ENCODE peak calls at places on chromosomes 1 and 21, in ten cellular contexts. One of them, this sample, is unnamed.

GRCh38 chr1:225851810-225852209 is 30.4 kb downstream of the TMEM63A start:
- DNase-seq in NCI-H446: no peak
- DNase-seq in GM04503: no peak
- DNase-seq in M059J: no peak
- DNase-seq in T-helper 1 cell: no peak
- DNase-seq in HuH-7: no peak
- DNase-seq in stimulated activated CD8-positive, alpha-beta memory T cell treated with anti-CD3 and anti-CD28 coated beads, Interleukin-4, amount 100 ng/mL, for 1 hour: no peak
- DNase-seq in CD8-positive, alpha-beta memory T cell: no peak
- DNase-seq in IMR-90: no peak
- DNase-seq in WTC11: no peak
- DNase-seq in this sample: no peak

GRCh38 chr21:46424062-46424591 is 34.6 kb upstream of the DIP2A start:
- DNase-seq in CD8-positive, alpha-beta memory T cell: peak
- DNase-seq in WTC11: no peak
- DNase-seq in HuH-7: peak
- DNase-seq in stimulated activated CD8-positive, alpha-beta memory T cell treated with anti-CD3 and anti-CD28 coated beads, Interleukin-4, amount 100 ng/mL, for 1 hour: no peak
- DNase-seq in M059J: no peak
- DNase-seq in IMR-90: no peak
- DNase-seq in NCI-H446: no peak
- DNase-seq in T-helper 1 cell: no peak
- DNase-seq in GM04503: no peak
- DNase-seq in this sample: peak

GRCh38 chr1:214545293-214545692 is 6.1 kb downstream of the PTPN14 start:
- DNase-seq in T-helper 1 cell: no peak
- DNase-seq in IMR-90: no peak
- DNase-seq in WTC11: no peak
- DNase-seq in GM04503: no peak
- DNase-seq in stimulated activated CD8-positive, alpha-beta memory T cell treated with anti-CD3 and anti-CD28 coated beads, Interleukin-4, amount 100 ng/mL, for 1 hour: no peak
- DNase-seq in M059J: no peak
- DNase-seq in CD8-positive, alpha-beta memory T cell: no peak
- DNase-seq in HuH-7: no peak
- DNase-seq in NCI-H446: no peak
- DNase-seq in this sample: no peak

GRCh38 chr1:217717959-217718358 is 86.8 kb downstream of the SPATA17 start:
- DNase-seq in HuH-7: no peak
- DNase-seq in T-helper 1 cell: no peak
- DNase-seq in NCI-H446: no peak
- DNase-seq in CD8-positive, alpha-beta memory T cell: no peak
- DNase-seq in WTC11: no peak
- DNase-seq in M059J: peak
- DNase-seq in stimulated activated CD8-positive, alpha-beta memory T cell treated with anti-CD3 and anti-CD28 coated beads, Interleukin-4, amount 100 ng/mL, for 1 hour: no peak
- DNase-seq in IMR-90: no peak
- DNase-seq in GM04503: no peak
- DNase-seq in this sample: no peak

GRCh38 chr1:223683586-223684487 is 18.3 kb upstream of the CAPN8 start:
- DNase-seq in T-helper 1 cell: peak
- DNase-seq in GM04503: no peak
- DNase-seq in M059J: peak
- DNase-seq in stimulated activated CD8-positive, alpha-beta memory T cell treated with anti-CD3 and anti-CD28 coated beads, Interleukin-4, amount 100 ng/mL, for 1 hour: peak
- DNase-seq in NCI-H446: peak
- DNase-seq in HuH-7: peak
- DNase-seq in WTC11: peak
- DNase-seq in IMR-90: peak
- DNase-seq in CD8-positive, alpha-beta memory T cell: peak
- DNase-seq in this sample: peak

GRCh38 chr1:157111396-157112165 is 12.0 kb upstream of the ETV3L start:
- DNase-seq in stimulated activated CD8-positive, alpha-beta memory T cell treated with anti-CD3 and anti-CD28 coated beads, Interleukin-4, amount 100 ng/mL, for 1 hour: no peak
- DNase-seq in CD8-positive, alpha-beta memory T cell: no peak
- DNase-seq in GM04503: no peak
- DNase-seq in WTC11: peak
- DNase-seq in T-helper 1 cell: no peak
- DNase-seq in NCI-H446: no peak
- DNase-seq in IMR-90: no peak
- DNase-seq in M059J: no peak
- DNase-seq in HuH-7: no peak
- DNase-seq in this sample: no peak

GRCh38 chr1:234918216-234918841 is 210.3 kb downstream of the TOMM20 start:
- DNase-seq in CD8-positive, alpha-beta memory T cell: no peak
- DNase-seq in IMR-90: no peak
- DNase-seq in T-helper 1 cell: no peak
- DNase-seq in GM04503: no peak
- DNase-seq in M059J: no peak
- DNase-seq in WTC11: no peak
- DNase-seq in stimulated activated CD8-positive, alpha-beta memory T cell treated with anti-CD3 and anti-CD28 coated beads, Interleukin-4, amount 100 ng/mL, for 1 hour: no peak
- DNase-seq in HuH-7: no peak
- DNase-seq in NCI-H446: no peak
- DNase-seq in this sample: no peak

GRCh38 chr1:26317612-26318337 is at the start of gene CD52:
- DNase-seq in GM04503: no peak
- DNase-seq in stimulated activated CD8-positive, alpha-beta memory T cell treated with anti-CD3 and anti-CD28 coated beads, Interleukin-4, amount 100 ng/mL, for 1 hour: no peak
- DNase-seq in CD8-positive, alpha-beta memory T cell: peak
- DNase-seq in IMR-90: no peak
- DNase-seq in NCI-H446: no peak
- DNase-seq in T-helper 1 cell: peak
- DNase-seq in M059J: no peak
- DNase-seq in WTC11: peak
- DNase-seq in HuH-7: no peak
- DNase-seq in this sample: no peak

GRCh38 chr1:199399996-199400714 is 627.4 kb upstream of the NR5A2 start:
- DNase-seq in stimulated activated CD8-positive, alpha-beta memory T cell treated with anti-CD3 and anti-CD28 coated beads, Interleukin-4, amount 100 ng/mL, for 1 hour: no peak
- DNase-seq in WTC11: no peak
- DNase-seq in CD8-positive, alpha-beta memory T cell: no peak
- DNase-seq in T-helper 1 cell: no peak
- DNase-seq in NCI-H446: no peak
- DNase-seq in M059J: peak
- DNase-seq in GM04503: no peak
- DNase-seq in IMR-90: no peak
- DNase-seq in HuH-7: no peak
- DNase-seq in this sample: no peak

GRCh38 chr1:201461193-201461657 is 7.8 kb downstream of the PHLDA3 start:
- DNase-seq in HuH-7: no peak
- DNase-seq in stimulated activated CD8-positive, alpha-beta memory T cell treated with anti-CD3 and anti-CD28 coated beads, Interleukin-4, amount 100 ng/mL, for 1 hour: no peak
- DNase-seq in M059J: peak
- DNase-seq in CD8-positive, alpha-beta memory T cell: no peak
- DNase-seq in IMR-90: peak
- DNase-seq in T-helper 1 cell: no peak
- DNase-seq in NCI-H446: no peak
- DNase-seq in GM04503: peak
- DNase-seq in WTC11: no peak
- DNase-seq in this sample: no peak

GRCh38 chr1:246302671-246303317 is 204.3 kb downstream of the SMYD3 start:
- DNase-seq in IMR-90: peak
- DNase-seq in WTC11: no peak
- DNase-seq in GM04503: no peak
- DNase-seq in NCI-H446: no peak
- DNase-seq in HuH-7: no peak
- DNase-seq in stimulated activated CD8-positive, alpha-beta memory T cell treated with anti-CD3 and anti-CD28 coated beads, Interleukin-4, amount 100 ng/mL, for 1 hour: no peak
- DNase-seq in CD8-positive, alpha-beta memory T cell: no peak
- DNase-seq in T-helper 1 cell: no peak
- DNase-seq in M059J: no peak
- DNase-seq in this sample: no peak

GRCh38 chr1:219413523-219413922 is 199.4 kb downstream of the ZC3H11B start:
- DNase-seq in IMR-90: no peak
- DNase-seq in GM04503: no peak
- DNase-seq in stimulated activated CD8-positive, alpha-beta memory T cell treated with anti-CD3 and anti-CD28 coated beads, Interleukin-4, amount 100 ng/mL, for 1 hour: no peak
- DNase-seq in CD8-positive, alpha-beta memory T cell: no peak
- DNase-seq in WTC11: no peak
- DNase-seq in M059J: no peak
- DNase-seq in NCI-H446: no peak
- DNase-seq in T-helper 1 cell: no peak
- DNase-seq in HuH-7: no peak
- DNase-seq in this sample: no peak

GRCh38 chr1:15249032-15249601 is 2.1 kb downstream of the FHAD1 start:
- DNase-seq in GM04503: no peak
- DNase-seq in CD8-positive, alpha-beta memory T cell: peak
- DNase-seq in M059J: peak
- DNase-seq in WTC11: no peak
- DNase-seq in HuH-7: no peak
- DNase-seq in IMR-90: peak
- DNase-seq in NCI-H446: no peak
- DNase-seq in T-helper 1 cell: peak
- DNase-seq in stimulated activated CD8-positive, alpha-beta memory T cell treated with anti-CD3 and anti-CD28 coated beads, Interleukin-4, amount 100 ng/mL, for 1 hour: peak
- DNase-seq in this sample: no peak

GRCh38 chr1:20350421-20350820 is 59.7 kb downstream of the VWA5B1 start:
- DNase-seq in HuH-7: no peak
- DNase-seq in T-helper 1 cell: no peak
- DNase-seq in GM04503: no peak
- DNase-seq in stimulated activated CD8-positive, alpha-beta memory T cell treated with anti-CD3 and anti-CD28 coated beads, Interleukin-4, amount 100 ng/mL, for 1 hour: no peak
- DNase-seq in CD8-positive, alpha-beta memory T cell: no peak
- DNase-seq in IMR-90: no peak
- DNase-seq in NCI-H446: no peak
- DNase-seq in M059J: no peak
- DNase-seq in WTC11: no peak
- DNase-seq in this sample: no peak

GRCh38 chr21:23853796-23854379 is 1753.4 kb downstream of the MRPL39 start:
- DNase-seq in GM04503: no peak
- DNase-seq in stimulated activated CD8-positive, alpha-beta memory T cell treated with anti-CD3 and anti-CD28 coated beads, Interleukin-4, amount 100 ng/mL, for 1 hour: no peak
- DNase-seq in WTC11: no peak
- DNase-seq in HuH-7: peak
- DNase-seq in NCI-H446: peak
- DNase-seq in CD8-positive, alpha-beta memory T cell: peak
- DNase-seq in IMR-90: peak
- DNase-seq in T-helper 1 cell: peak
- DNase-seq in M059J: peak
- DNase-seq in this sample: no peak

GRCh38 chr21:14080764-14081096 is 130.0 kb downstream of the LIPI start:
- DNase-seq in HuH-7: no peak
- DNase-seq in stimulated activated CD8-positive, alpha-beta memory T cell treated with anti-CD3 and anti-CD28 coated beads, Interleukin-4, amount 100 ng/mL, for 1 hour: no peak
- DNase-seq in T-helper 1 cell: no peak
- DNase-seq in GM04503: no peak
- DNase-seq in IMR-90: no peak
- DNase-seq in NCI-H446: no peak
- DNase-seq in M059J: no peak
- DNase-seq in WTC11: no peak
- DNase-seq in CD8-positive, alpha-beta memory T cell: no peak
- DNase-seq in this sample: no peak

GRCh38 chr1:115978292-115978941 is 2.1 kb downstream of the SLC22A15 start:
- DNase-seq in CD8-positive, alpha-beta memory T cell: no peak
- DNase-seq in M059J: no peak
- DNase-seq in GM04503: no peak
- DNase-seq in WTC11: no peak
- DNase-seq in IMR-90: no peak
- DNase-seq in T-helper 1 cell: no peak
- DNase-seq in stimulated activated CD8-positive, alpha-beta memory T cell treated with anti-CD3 and anti-CD28 coated beads, Interleukin-4, amount 100 ng/mL, for 1 hour: no peak
- DNase-seq in NCI-H446: no peak
- DNase-seq in HuH-7: no peak
- DNase-seq in this sample: no peak

GRCh38 chr21:41622831-41623548 is 115.0 kb upstream of the TMPRSS2 start:
- DNase-seq in HuH-7: no peak
- DNase-seq in WTC11: no peak
- DNase-seq in stimulated activated CD8-positive, alpha-beta memory T cell treated with anti-CD3 and anti-CD28 coated beads, Interleukin-4, amount 100 ng/mL, for 1 hour: no peak
- DNase-seq in GM04503: no peak
- DNase-seq in M059J: peak
- DNase-seq in T-helper 1 cell: no peak
- DNase-seq in IMR-90: peak
- DNase-seq in CD8-positive, alpha-beta memory T cell: no peak
- DNase-seq in NCI-H446: no peak
- DNase-seq in this sample: no peak

GRCh38 chr1:163094182-163094581 is 25.0 kb downstream of the RGS4 start:
- DNase-seq in GM04503: no peak
- DNase-seq in M059J: no peak
- DNase-seq in IMR-90: no peak
- DNase-seq in CD8-positive, alpha-beta memory T cell: no peak
- DNase-seq in T-helper 1 cell: no peak
- DNase-seq in NCI-H446: no peak
- DNase-seq in stimulated activated CD8-positive, alpha-beta memory T cell treated with anti-CD3 and anti-CD28 coated beads, Interleukin-4, amount 100 ng/mL, for 1 hour: no peak
- DNase-seq in HuH-7: no peak
- DNase-seq in WTC11: no peak
- DNase-seq in this sample: no peak

GRCh38 chr21:14500873-14501272 is 45.2 kb downstream of the SAMSN1 start:
- DNase-seq in GM04503: no peak
- DNase-seq in NCI-H446: no peak
- DNase-seq in T-helper 1 cell: no peak
- DNase-seq in CD8-positive, alpha-beta memory T cell: no peak
- DNase-seq in M059J: no peak
- DNase-seq in HuH-7: no peak
- DNase-seq in WTC11: no peak
- DNase-seq in stimulated activated CD8-positive, alpha-beta memory T cell treated with anti-CD3 and anti-CD28 coated beads, Interleukin-4, amount 100 ng/mL, for 1 hour: no peak
- DNase-seq in IMR-90: no peak
- DNase-seq in this sample: no peak

GRCh38 chr1:201218409-201218808 is 27.8 kb downstream of the IGFN1 start:
- DNase-seq in CD8-positive, alpha-beta memory T cell: no peak
- DNase-seq in IMR-90: no peak
- DNase-seq in T-helper 1 cell: no peak
- DNase-seq in M059J: no peak
- DNase-seq in stimulated activated CD8-positive, alpha-beta memory T cell treated with anti-CD3 and anti-CD28 coated beads, Interleukin-4, amount 100 ng/mL, for 1 hour: no peak
- DNase-seq in NCI-H446: no peak
- DNase-seq in WTC11: no peak
- DNase-seq in GM04503: no peak
- DNase-seq in HuH-7: no peak
- DNase-seq in this sample: no peak

GRCh38 chr1:223628233-223628632 is 37.3 kb downstream of the CAPN8 start:
- DNase-seq in M059J: peak
- DNase-seq in WTC11: peak
- DNase-seq in IMR-90: peak
- DNase-seq in NCI-H446: peak
- DNase-seq in CD8-positive, alpha-beta memory T cell: peak
- DNase-seq in T-helper 1 cell: peak
- DNase-seq in GM04503: no peak
- DNase-seq in HuH-7: peak
- DNase-seq in stimulated activated CD8-positive, alpha-beta memory T cell treated with anti-CD3 and anti-CD28 coated beads, Interleukin-4, amount 100 ng/mL, for 1 hour: no peak
- DNase-seq in this sample: peak

This sample was measured in glutamatergic neuron.